ENCODE peak calls at places on chromosomes 16 and 17, in ten cellular contexts. D is CD8-positive, alpha-beta memory T cell; K is right atrium auricular region; W is aorta; O is upper lobe of right lung; U is HCT116; L is lower lobe of right lung; N is A549; E is stomach; R is transverse colon. P is an unnamed sample. For H3K4me1, the result is how much of the 10 kb centered on the place peaks cover.

GRCh38 chr17:1362964-1363363 is 37.1 kb downstream of the YWHAE start:
- DNase-seq in D (no peak), K (peak), W (peak), O (no peak), U (no peak), L (no peak), N (no peak), E (no peak), R (peak), P (no peak)

GRCh38 chr16:75256871-75257343 is 5.5 kb upstream of the BCAR1 start:
- DNase-seq in D (no peak), K (no peak), W (peak), O (no peak), U (no peak), L (peak), N (no peak), E (peak), R (peak), P (no peak)

GRCh38 chr16:4093495-4094137 is 22.6 kb downstream of the ADCY9 start:
- DNase-seq in D (no peak), K (no peak), W (peak), O (peak), U (no peak), L (peak), N (no peak), E (no peak), R (peak), P (peak)

GRCh38 chr16:4477966-4478365 is 1.8 kb downstream of the HMOX2 start:
- DNase-seq in D (no peak), K (no peak), W (no peak), O (no peak), U (peak), L (no peak), N (no peak), E (no peak), R (no peak), P (no peak)

GRCh38 chr16:71288570-71288889 is 672 bp downstream of the CMTR2 start:
- DNase-seq in D (no peak), K (no peak), W (no peak), O (no peak), U (no peak), L (no peak), N (peak), E (no peak), R (no peak), P (no peak)

GRCh38 chr17:19904412-19904811 is 36.7 kb upstream of the ULK2 start:
- DNase-seq in D (no peak), K (no peak), W (no peak), O (no peak), U (no peak), L (no peak), N (no peak), E (no peak), R (no peak), P (no peak)

GRCh38 chr17:69869667-69870066 is 205.4 kb upstream of the KCNJ16 start:
- DNase-seq in D (no peak), K (no peak), W (no peak), O (no peak), U (no peak), L (no peak), N (no peak), E (no peak), R (no peak), P (no peak)

GRCh38 chr16:17471745-17472075 is 950 bp upstream of the XYLT1 start:
- DNase-seq in D (no peak), K (no peak), W (no peak), O (no peak), U (no peak), L (no peak), N (no peak), E (no peak), R (no peak), P (no peak)

GRCh38 chr16:46845952-46846351 is 15.0 kb upstream of the C16orf87 start:
- DNase-seq in D (no peak), K (no peak), W (peak), O (no peak), U (no peak), L (no peak), N (no peak), E (no peak), R (no peak), P (peak)

GRCh38 chr17:16398270-16399267 is 16.8 kb upstream of the TRPV2 start:
- DNase-seq in D (no peak), K (no peak), W (no peak), O (no peak), U (no peak), L (no peak), N (no peak), E (no peak), R (no peak), P (peak)

GRCh38 chr17:53765609-53766008 is 57.1 kb upstream of the KIF2B start:
- DNase-seq in D (no peak), K (no peak), W (no peak), O (no peak), U (no peak), L (no peak), N (no peak), E (no peak), R (no peak), P (no peak)

GRCh38 chr17:6066183-6066948 is 3.8 kb upstream of the WSCD1 start:
- DNase-seq in D (no peak), K (no peak), W (no peak), O (no peak), U (no peak), L (no peak), N (peak), E (no peak), R (no peak), P (peak)

GRCh38 chr16:87384162-87384999 is 805 bp upstream of the FBXO31 start:
- DNase-seq in D (no peak), K (no peak), W (peak), O (peak), U (no peak), L (peak), N (peak), E (peak), R (peak), P (peak)

GRCh38 chr16:85637808-85638186 is 24.7 kb downstream of the GSE1 start:
- DNase-seq in D (no peak), K (no peak), W (no peak), O (peak), U (no peak), L (peak), N (no peak), E (peak), R (no peak), P (no peak)

GRCh38 chr16:5060073-5060641 is 5.6 kb downstream of the C16orf89 start:
- DNase-seq in D (no peak), K (no peak), W (peak), O (peak), U (no peak), L (no peak), N (no peak), E (no peak), R (no peak), P (peak)

GRCh38 chr16:22206847-22207714 is 1.0 kb downstream of the EEF2K start:
- DNase-seq in D (peak), K (peak), W (peak), O (peak), U (no peak), L (peak), N (peak), E (peak), R (peak), P (peak)

GRCh38 chr16:88897696-88898425 is 31.4 kb upstream of the PABPN1L start:
- DNase-seq in D (no peak), K (no peak), W (no peak), O (no peak), U (no peak), L (no peak), N (no peak), E (no peak), R (no peak), P (no peak)

GRCh38 chr17:65208753-65209152 is 71.6 kb downstream of the RGS9 start:
- DNase-seq in D (no peak), K (no peak), W (no peak), O (no peak), U (no peak), L (no peak), N (no peak), E (no peak), R (no peak), P (no peak)

GRCh38 chr17:47208744-47209488 is at the start of gene MYL4:
- DNase-seq in D (no peak), K (no peak), W (no peak), O (no peak), U (no peak), L (no peak), N (no peak), E (no peak), R (no peak), P (no peak)
- H3K27ac ChIP-seq in D (peak), K (peak), W (no peak), O (no peak), U (no peak), L (no peak), N (no peak), E (no peak), R (no peak), P (no peak)

DNA sequence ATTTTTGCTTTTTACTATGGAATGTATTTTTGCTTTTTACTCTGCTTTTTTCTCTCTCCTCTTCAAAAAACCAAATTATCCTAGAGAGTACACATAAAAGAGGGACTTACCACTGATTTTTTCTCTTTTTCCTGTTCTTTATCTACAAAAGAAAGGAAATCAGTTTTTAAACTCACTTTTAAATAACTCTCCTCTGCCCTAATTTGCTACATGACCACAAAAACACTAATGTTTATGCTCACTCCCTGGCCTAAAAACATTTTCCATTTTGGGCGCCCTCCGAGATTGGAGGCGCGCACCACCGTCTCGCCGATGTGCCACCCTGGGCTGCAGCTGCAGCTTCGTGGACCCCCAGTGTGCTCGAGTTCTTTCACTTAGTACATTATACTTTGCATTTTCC is 1.1 kb downstream of the TK2 start:
- DNase-seq in D (no peak), K (no peak), W (no peak), O (no peak), U (no peak), L (no peak), N (no peak), E (no peak), R (no peak), P (no peak)
- H3K4me3 ChIP-seq in D (peak), K (peak), W (peak), O (peak), U (peak), L (peak), N (peak), E (peak), R (peak), P (peak)

GRCh38 chr17:77390870-77391269 is 250.1 kb downstream of the SEC14L1 start:
- DNase-seq in D (no peak), K (no peak), W (no peak), O (no peak), U (no peak), L (no peak), N (no peak), E (no peak), R (no peak), P (no peak)
- H3K4me1 ChIP-seq in D (half or more), K (under half), W (under half), O (half or more), U (half or more), L (half or more), N (half or more), E (half or more), R (half or more), P (half or more)

GRCh38 chr16:53090591-53091507 is 36.1 kb downstream of the CHD9 start:
- DNase-seq in D (no peak), K (peak), W (peak), O (peak), U (no peak), L (peak), N (no peak), E (peak), R (peak), P (peak)

GRCh38 chr16:53090271-53090590 is 35.4 kb downstream of the CHD9 start:
- DNase-seq in D (no peak), K (no peak), W (no peak), O (no peak), U (no peak), L (no peak), N (no peak), E (no peak), R (no peak), P (no peak)

GRCh38 chr16:53093162-53093744 is 38.5 kb downstream of the CHD9 start:
- DNase-seq in D (no peak), K (no peak), W (no peak), O (no peak), U (no peak), L (no peak), N (no peak), E (no peak), R (no peak), P (no peak)

GRCh38 chr16:53089434-53090270 is 34.9 kb downstream of the CHD9 start:
- DNase-seq in D (no peak), K (no peak), W (no peak), O (no peak), U (no peak), L (no peak), N (no peak), E (no peak), R (no peak), P (no peak)

DNA sequence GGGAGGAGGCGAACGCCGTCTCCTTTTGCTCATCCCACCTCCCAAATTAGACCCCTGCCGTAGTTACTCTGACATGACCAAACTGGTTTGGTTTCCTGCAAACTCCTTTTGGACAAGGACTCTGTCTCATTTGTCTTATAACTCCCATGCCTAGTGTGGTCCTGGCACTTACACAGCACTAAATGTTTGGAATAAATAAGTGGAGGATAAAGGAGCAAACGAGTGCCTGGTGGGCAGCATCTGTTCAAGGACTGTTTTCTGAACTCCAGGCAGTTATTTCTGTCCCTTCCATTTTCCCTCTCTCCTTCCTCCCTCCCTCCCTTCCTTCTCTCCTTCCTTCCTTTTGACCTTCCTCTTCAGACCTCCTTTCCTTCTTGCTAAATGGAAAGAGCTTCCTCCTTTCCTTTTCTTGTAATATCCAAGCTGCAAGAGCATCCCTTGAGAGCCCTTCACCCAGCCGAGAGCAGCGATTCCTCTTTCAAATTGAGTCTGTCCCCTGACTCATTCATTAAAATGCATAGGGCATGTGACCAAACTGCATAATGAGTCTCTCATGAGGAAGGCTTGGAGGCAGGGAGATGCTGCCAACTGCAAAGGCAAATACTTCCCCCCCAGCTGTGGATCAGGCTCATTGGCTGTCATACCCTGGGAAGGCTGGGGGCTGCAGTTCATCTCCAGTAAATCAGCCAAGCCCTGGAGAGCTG is 36.9 kb downstream of the CHD9 start:
- DNase-seq in D (no peak), K (peak), W (no peak), O (no peak), U (no peak), L (peak), N (no peak), E (peak), R (peak), P (no peak)
- H3K27ac ChIP-seq in D (no peak), K (peak), W (peak), O (peak), U (no peak), L (peak), N (peak), E (peak), R (peak), P (peak)

DNA sequence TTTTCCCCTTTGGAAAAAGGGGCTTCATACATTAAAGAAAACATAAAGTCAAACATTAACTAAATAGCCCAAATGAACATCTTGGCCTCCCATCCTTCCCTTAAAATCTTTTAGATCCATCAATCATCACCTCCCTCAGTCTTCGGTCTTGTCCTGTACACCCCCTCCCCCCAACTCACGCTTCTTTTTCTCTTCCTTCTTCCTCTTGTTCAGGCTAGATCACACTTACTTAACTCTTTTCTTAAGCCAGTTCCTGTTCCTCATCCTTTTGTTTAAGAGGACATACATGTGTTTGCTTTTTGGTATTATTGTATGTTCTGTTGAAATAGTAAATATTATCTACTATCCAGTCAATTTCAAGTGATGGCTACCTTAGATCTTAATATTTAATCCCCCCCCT is 5.5 kb downstream of the MFSD6L start:
- DNase-seq in D (no peak), K (no peak), W (no peak), O (no peak), U (no peak), L (no peak), N (no peak), E (no peak), R (no peak), P (no peak)
- H3K4me3 ChIP-seq in D (no peak), K (no peak), W (no peak), O (no peak), U (no peak), L (no peak), N (no peak), E (no peak), R (no peak), P (no peak)

GRCh38 chr16:1475552-1476114 is 805 bp upstream of the CLCN7 start:
- DNase-seq in D (no peak), K (no peak), W (no peak), O (no peak), U (no peak), L (peak), N (no peak), E (no peak), R (no peak), P (no peak)
- H3K4me1 ChIP-seq in D (under half), K (under half), W (under half), O (under half), U (under half), L (under half), N (under half), E (under half), R (under half), P (under half)

P was measured in spleen.